ENCODE peak calls at places on chromosomes 13 and 19, in eight cellular contexts. A, B, H, O, G, C, L and D are unnamed samples. For H3K9me3, the result is how much of the 10 kb centered on the place peaks cover.

GRCh38 chr13:27374126-27374613 is 50.2 kb upstream of the GTF3A start:
- DNase-seq in O (no peak), G (no peak), B (no peak), L (no peak), H (peak), C (no peak), A (no peak), D (no peak)

GRCh38 chr19:8682472-8682871 is 16.1 kb downstream of the ACTL9 start:
- DNase-seq in A (no peak), B (no peak), G (no peak), H (no peak), C (no peak), O (no peak), L (no peak), D (no peak)

GRCh38 chr19:11041966-11042627 is 47.2 kb upstream of the LDLR start:
- DNase-seq in C (no peak), L (no peak), B (no peak), O (no peak), A (no peak), G (no peak), H (peak), D (no peak)

GRCh38 chr13:107680115-107680514 is 535.2 kb downstream of the LIG4 start:
- DNase-seq in A (no peak), B (no peak), O (no peak), H (peak), L (no peak), C (no peak), G (no peak), D (no peak)

GRCh38 chr19:16289594-16289993 is 35.0 kb upstream of the KLF2 start:
- DNase-seq in O (no peak), G (no peak), B (no peak), C (no peak), A (no peak), H (no peak), L (no peak), D (no peak)

GRCh38 chr19:8085606-8086464 is 33.3 kb downstream of the CCL25 start:
- DNase-seq in G (no peak), A (no peak), H (peak), O (no peak), C (peak), B (no peak), L (no peak), D (no peak)

GRCh38 chr13:34627905-34628682 is 314.0 kb upstream of the NBEA start:
- DNase-seq in B (no peak), G (no peak), L (no peak), H (no peak), A (no peak), O (no peak), C (peak), D (no peak)

GRCh38 chr19:45484273-45484945 is 12.4 kb downstream of the RTN2 start:
- DNase-seq in L (no peak), C (no peak), B (no peak), O (no peak), G (no peak), A (no peak), H (no peak), D (no peak)

GRCh38 chr13:90395846-90396245 is 951.6 kb upstream of the MIR17HG start:
- DNase-seq in B (no peak), G (no peak), O (no peak), A (no peak), L (no peak), H (no peak), C (no peak), D (no peak)

GRCh38 chr19:47239610-47240296 is 8.8 kb upstream of the BBC3 start:
- DNase-seq in B (peak), O (peak), H (no peak), L (peak), A (no peak), G (no peak), C (no peak), D (peak)

GRCh38 chr19:27741236-27741635 is 1471.7 kb downstream of the UQCRFS1 start:
- DNase-seq in C (no peak), H (no peak), L (no peak), O (no peak), A (no peak), B (no peak), G (no peak), D (peak)

GRCh38 chr19:850221-850978 is 1.7 kb upstream of the ELANE start:
- DNase-seq in O (peak), B (peak), G (peak), H (peak), C (peak), A (peak), L (peak), D (peak)

GRCh38 chr19:13841339-13842293 is 35.3 kb upstream of the NANOS3 start:
- DNase-seq in B (peak), G (peak), O (peak), C (no peak), A (no peak), L (peak), H (peak), D (peak)

GRCh38 chr19:44236384-44236783 is 23.3 kb upstream of the ZNF233 start:
- DNase-seq in C (no peak), O (no peak), G (no peak), L (no peak), A (no peak), H (no peak), B (no peak), D (no peak)
- H3K9me3 ChIP-seq in C (under half), O (half or more), G (under half), L (under half), A (half or more), H (under half), B (under half), D (under half)

DNA sequence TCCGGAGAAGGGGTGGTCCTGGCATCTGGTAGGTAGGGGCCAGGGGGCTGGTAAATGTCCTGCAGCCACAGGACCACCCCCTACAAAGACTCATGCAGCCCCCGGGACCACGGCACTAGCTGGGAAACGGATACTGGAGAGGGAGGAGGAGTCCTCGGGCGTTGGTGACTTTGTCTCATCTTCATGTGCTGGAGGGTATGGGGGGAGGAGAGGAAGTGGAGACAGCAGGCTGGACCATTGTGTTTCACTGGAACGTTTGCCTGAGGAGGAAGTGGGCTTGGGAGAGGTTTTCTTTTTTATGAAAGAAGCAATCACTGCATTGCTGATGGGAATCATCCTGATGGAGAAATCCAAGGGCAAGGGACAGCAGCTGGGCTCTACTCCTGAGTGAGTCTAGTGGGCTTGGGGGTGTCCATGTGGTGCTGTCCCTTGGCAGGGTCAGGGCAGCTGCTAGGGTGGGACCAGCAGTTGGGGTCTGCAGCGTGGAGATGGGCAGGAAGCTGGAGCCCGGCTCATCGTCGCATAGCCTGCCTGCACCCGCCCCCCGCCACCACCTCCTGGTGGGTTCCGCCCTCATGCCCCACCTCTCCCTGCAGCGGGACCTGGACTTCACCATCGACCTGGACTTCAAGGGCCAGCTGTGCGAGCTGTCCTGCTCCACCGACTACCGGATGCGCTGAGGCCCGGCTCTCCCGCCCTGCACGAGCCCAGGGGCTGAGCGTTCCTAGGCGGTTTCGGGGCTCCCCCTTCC is 1.7 kb upstream of the ADM5 start:
- DNase-seq in G (no peak), L (no peak), O (no peak), H (peak), C (no peak), A (no peak), B (peak), D (no peak)
- H3K4me3 ChIP-seq in G (no peak), L (no peak), O (no peak), H (no peak), C (no peak), A (no peak), B (peak), D (no peak)

DNA sequence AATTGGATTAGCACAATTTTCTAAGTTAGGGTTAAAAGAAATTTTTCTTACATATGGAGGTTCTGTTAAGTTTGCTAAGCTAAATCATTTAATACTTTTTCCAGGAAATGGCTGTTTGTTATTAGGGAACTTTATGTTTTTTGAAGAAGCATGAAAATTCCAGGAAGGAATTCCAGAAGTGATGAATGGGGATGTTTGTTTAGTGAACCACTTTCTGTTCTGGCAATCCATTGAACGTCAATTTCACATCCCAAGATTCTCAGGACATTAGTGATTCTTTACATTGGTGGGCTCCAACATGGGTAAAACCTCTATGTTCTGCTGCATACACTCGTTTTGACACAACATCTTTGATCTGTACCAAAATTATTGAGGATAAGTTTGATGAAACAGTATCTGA is 534.4 kb downstream of the IRS2 start:
- DNase-seq in B (no peak), O (no peak), C (no peak), L (no peak), G (no peak), A (no peak), H (no peak), D (no peak)
- H3K9me3 ChIP-seq in B (under half), O (under half), C (under half), L (under half), G (under half), A (under half), H (under half), D (under half)

GRCh38 chr19:38653028-38653571 is 5.7 kb downstream of the ACTN4 start:
- DNase-seq in H (no peak), G (peak), O (peak), L (peak), A (no peak), B (no peak), C (peak), D (peak)
- H3K4me3 ChIP-seq in H (peak), G (peak), O (no peak), L (peak), A (peak), B (no peak), C (no peak), D (no peak)

GRCh38 chr13:33105387-33106005 is 89.3 kb downstream of the KL start:
- DNase-seq in C (no peak), L (no peak), H (no peak), O (no peak), A (no peak), G (no peak), B (no peak), D (no peak)
- H3K9me3 ChIP-seq in C (under half), L (under half), H (under half), O (under half), A (under half), G (under half), B (under half), D (under half)

DNA sequence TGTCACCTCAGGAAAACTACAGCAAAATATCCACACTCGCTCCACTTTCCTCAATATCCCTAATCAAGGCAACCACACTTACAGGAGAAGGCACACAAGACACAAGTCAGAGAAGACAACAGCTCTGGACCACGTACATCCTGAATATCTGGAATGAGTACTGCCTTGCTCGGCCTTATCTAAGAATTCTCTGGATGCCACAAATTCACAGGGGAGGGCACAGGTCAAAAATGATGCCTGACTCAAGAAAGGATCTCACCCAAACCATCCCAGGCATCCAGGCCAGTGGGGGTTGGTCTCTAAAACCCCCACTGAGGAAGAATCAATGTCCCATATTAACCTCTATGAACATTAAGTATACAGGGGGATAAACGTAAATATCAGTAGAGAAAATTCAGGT is 29.9 kb downstream of the ATP7B start:
- DNase-seq in H (no peak), O (no peak), C (peak), B (no peak), G (no peak), A (no peak), L (peak), D (no peak)
- H3K4me3 ChIP-seq in H (no peak), O (no peak), C (no peak), B (no peak), G (no peak), A (no peak), L (no peak), D (no peak)

GRCh38 chr19:52066258-52066866 is 17.7 kb upstream of the ZNF432 start:
- DNase-seq in B (no peak), A (no peak), C (no peak), L (no peak), H (no peak), O (no peak), G (no peak), D (no peak)
- H3K9me3 ChIP-seq in B (under half), A (half or more), C (half or more), L (half or more), H (half or more), O (half or more), G (under half), D (under half)

DNA sequence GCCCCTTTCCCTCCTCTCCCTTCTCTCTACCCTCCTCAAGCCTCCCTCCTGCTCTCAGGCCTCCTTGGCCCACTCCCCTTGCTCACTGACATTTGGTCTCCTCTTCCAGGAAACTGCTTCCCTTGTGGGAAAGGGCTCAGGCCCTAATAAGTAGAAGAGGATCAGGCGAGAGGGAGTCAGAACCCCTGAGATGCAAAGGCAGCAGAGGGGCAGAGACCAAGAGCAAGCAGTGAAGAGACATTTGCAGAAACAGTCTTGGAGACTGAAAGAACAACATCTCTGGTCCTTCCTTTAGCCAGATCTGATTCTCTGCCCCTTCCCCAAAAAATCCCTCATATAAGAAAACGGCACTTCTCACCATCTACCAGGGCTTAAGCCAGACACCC is 1.9 kb upstream of the PLEKHG2 start:
- DNase-seq in C (no peak), O (no peak), G (peak), B (no peak), A (no peak), L (peak), H (no peak), D (peak)
- H3K4me3 ChIP-seq in C (peak), O (no peak), G (peak), B (peak), A (peak), L (peak), H (peak), D (peak)